ENCODE peak calls at places on chromosome 14, in nine cellular contexts. Z is left lung; D is HCT116; R is caudate nucleus; S is mesenchymal stem cell; N is naive thymus-derived CD4-positive, alpha-beta T cell; U is body of pancreas; G is SK-N-SH; X is RWPE2. L is an unnamed sample.

GRCh38 chr14:94864421-94865195 is 94.7 kb upstream of the GSC start:
- DNase-seq in X (no peak), D (no peak), S (no peak), N (no peak), U (no peak), Z (no peak), G (no peak), R (no peak), L (no peak)

GRCh38 chr14:24365600-24366374 is 2.2 kb upstream of the NFATC4 start:
- DNase-seq in D (peak), R (no peak), U (peak), N (peak), X (no peak), S (peak), Z (peak), G (peak), L (peak)

GRCh38 chr14:63361790-63362189 is 43.1 kb upstream of the GPHB5 start:
- DNase-seq in S (no peak), N (no peak), X (no peak), U (no peak), D (no peak), R (no peak), G (no peak), Z (no peak), L (no peak)

GRCh38 chr14:93905623-93906022 is 21.5 kb upstream of the FAM181A start:
- DNase-seq in R (no peak), S (no peak), G (no peak), Z (no peak), D (no peak), U (no peak), X (no peak), N (no peak), L (no peak)

GRCh38 chr14:68236525-68236924 is 416.9 kb downstream of the RAD51B start:
- DNase-seq in R (no peak), S (no peak), D (no peak), X (no peak), Z (no peak), G (no peak), N (no peak), U (no peak), L (no peak)

GRCh38 chr14:99425272-99425681 is 55.4 kb downstream of the SETD3 start:
- DNase-seq in Z (peak), U (peak), S (no peak), X (no peak), D (no peak), G (no peak), R (no peak), N (no peak), L (no peak)

GRCh38 chr14:87566986-87567385 is 426.0 kb downstream of the GALC start:
- DNase-seq in G (no peak), U (no peak), S (peak), Z (no peak), D (no peak), N (no peak), X (no peak), R (no peak), L (no peak)

GRCh38 chr14:73825551-73826188 is 26.0 kb upstream of the PTGR2 start:
- DNase-seq in Z (peak), R (peak), D (peak), N (peak), U (peak), X (peak), G (peak), S (peak), L (peak)

GRCh38 chr14:97705976-97706375 is 908.8 kb downstream of the VRK1 start:
- DNase-seq in G (no peak), R (no peak), U (no peak), D (no peak), N (no peak), Z (no peak), X (no peak), S (no peak), L (no peak)

GRCh38 chr14:76672123-76672522 is 89.1 kb upstream of the VASH1 start:
- DNase-seq in Z (no peak), N (no peak), S (no peak), G (no peak), X (no peak), U (no peak), D (no peak), R (no peak), L (no peak)

GRCh38 chr14:61337893-61338292 is 16.5 kb downstream of the PRKCH start:
- DNase-seq in G (no peak), U (no peak), D (no peak), S (no peak), N (peak), R (no peak), X (no peak), Z (no peak), L (no peak)

GRCh38 chr14:35742448-35742847 is 66.6 kb downstream of the RALGAPA1 start:
- DNase-seq in G (no peak), N (no peak), D (no peak), U (no peak), Z (no peak), X (no peak), S (no peak), R (no peak), L (no peak)

GRCh38 chr14:76377675-76378074 is 1.7 kb downstream of the ESRRB start:
- DNase-seq in Z (no peak), G (no peak), R (no peak), N (no peak), D (no peak), X (no peak), U (no peak), S (no peak), L (no peak)

GRCh38 chr14:50082308-50082742 is 34.0 kb downstream of the VCPKMT start:
- DNase-seq in N (peak), S (no peak), U (no peak), X (no peak), Z (no peak), G (no peak), D (no peak), R (no peak), L (no peak)

GRCh38 chr14:87524011-87524410 is 469.0 kb downstream of the GALC start:
- DNase-seq in R (no peak), D (no peak), G (no peak), S (no peak), N (no peak), X (no peak), U (no peak), Z (no peak), L (no peak)

GRCh38 chr14:42944284-42944683 is 1337.6 kb downstream of the LRFN5 start:
- DNase-seq in S (no peak), U (no peak), R (no peak), N (no peak), G (no peak), X (no peak), D (no peak), Z (no peak), L (peak)

GRCh38 chr14:33679461-33680225 is 271.2 kb downstream of the EGLN3 start:
- DNase-seq in D (no peak), Z (no peak), G (no peak), N (no peak), U (no peak), R (no peak), X (no peak), S (peak), L (peak)

GRCh38 chr14:37618498-37619041 is 23.1 kb downstream of the TTC6 start:
- DNase-seq in U (no peak), Z (no peak), D (no peak), X (no peak), G (no peak), R (no peak), N (no peak), S (no peak), L (no peak)

GRCh38 chr14:20415723-20416622 is 2.7 kb upstream of the TEP1 start:
- DNase-seq in S (peak), N (peak), D (peak), U (peak), G (peak), Z (no peak), X (no peak), R (no peak), L (peak)

GRCh38 chr14:84361476-84361875 is 1168.5 kb upstream of the FLRT2 start:
- DNase-seq in N (no peak), D (no peak), Z (no peak), X (no peak), U (no peak), R (no peak), S (no peak), G (no peak), L (no peak)

GRCh38 chr14:52413729-52414453 is 99.8 kb downstream of the PTGER2 start:
- DNase-seq in S (peak), Z (no peak), N (no peak), G (no peak), X (no peak), U (no peak), R (no peak), D (no peak), L (peak)

GRCh38 chr14:33933386-33933934 is 17.4 kb downstream of the EGLN3 start:
- DNase-seq in Z (no peak), N (no peak), X (no peak), R (no peak), S (no peak), D (no peak), G (no peak), U (no peak), L (peak)

GRCh38 chr14:37843969-37844607 is 248.7 kb downstream of the TTC6 start:
- DNase-seq in D (no peak), R (no peak), N (no peak), Z (no peak), X (no peak), U (no peak), S (no peak), G (no peak), L (no peak)

GRCh38 chr14:24323341-24323740 is 11.5 kb downstream of the ADCY4 start:
- DNase-seq in D (no peak), S (no peak), U (no peak), X (no peak), Z (no peak), N (no peak), R (no peak), G (no peak), L (no peak)

GRCh38 chr14:28651148-28651547 is 115.4 kb upstream of the FOXG1 start:
- DNase-seq in S (peak), Z (no peak), D (no peak), G (no peak), U (no peak), N (no peak), R (no peak), X (no peak), L (peak)

GRCh38 chr14:73786942-73787759 is 64.5 kb upstream of the PTGR2 start:
- DNase-seq in S (peak), D (no peak), X (peak), U (peak), Z (peak), G (peak), R (peak), N (peak), L (peak)

GRCh38 chr14:74531467-74531866 is 37.9 kb downstream of the ISCA2 start:
- DNase-seq in U (no peak), G (peak), N (no peak), D (peak), X (no peak), S (peak), R (no peak), Z (no peak), L (peak)

GRCh38 chr14:104774453-104775072 is 21.0 kb downstream of the AKT1 start:
- DNase-seq in S (no peak), N (no peak), U (peak), R (no peak), X (no peak), D (no peak), Z (peak), G (no peak), L (no peak)
- H3K27ac ChIP-seq in S (no peak), N (no peak), U (peak), R (no peak), X (no peak), D (no peak), Z (no peak), G (no peak), L (no peak)

GRCh38 chr14:101019974-101020710 is 116.6 kb upstream of the RTL1 start:
- DNase-seq in N (no peak), D (no peak), S (no peak), Z (no peak), R (no peak), U (no peak), X (peak), G (no peak), L (no peak)
- H3K27ac ChIP-seq in N (no peak), D (no peak), S (no peak), Z (no peak), R (no peak), U (no peak), X (no peak), G (no peak), L (no peak)

DNA sequence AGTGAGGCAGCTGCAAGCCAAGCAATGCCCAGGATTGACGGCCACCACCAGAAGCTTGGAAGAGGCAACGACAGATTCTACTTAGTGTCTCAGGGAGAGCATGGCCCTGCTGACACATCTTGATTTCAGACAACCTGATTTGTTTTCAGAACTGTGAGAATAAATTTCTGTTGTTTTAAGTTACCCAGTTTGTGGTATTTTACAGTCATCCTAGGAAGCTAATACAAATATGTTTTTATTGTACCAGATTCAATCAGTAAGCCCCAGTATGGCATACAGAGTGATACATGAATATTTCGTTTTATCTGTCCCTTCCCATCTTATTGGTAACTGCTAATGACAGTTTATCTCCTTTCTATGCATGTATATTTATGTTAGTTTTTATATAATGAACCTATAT is 62.3 kb downstream of the SAMD4A start:
- DNase-seq in U (no peak), D (no peak), X (no peak), Z (no peak), G (no peak), R (no peak), N (no peak), S (no peak), L (no peak)
- H3K27ac ChIP-seq in U (no peak), D (no peak), X (no peak), Z (peak), G (no peak), R (no peak), N (no peak), S (no peak), L (no peak)

DNA sequence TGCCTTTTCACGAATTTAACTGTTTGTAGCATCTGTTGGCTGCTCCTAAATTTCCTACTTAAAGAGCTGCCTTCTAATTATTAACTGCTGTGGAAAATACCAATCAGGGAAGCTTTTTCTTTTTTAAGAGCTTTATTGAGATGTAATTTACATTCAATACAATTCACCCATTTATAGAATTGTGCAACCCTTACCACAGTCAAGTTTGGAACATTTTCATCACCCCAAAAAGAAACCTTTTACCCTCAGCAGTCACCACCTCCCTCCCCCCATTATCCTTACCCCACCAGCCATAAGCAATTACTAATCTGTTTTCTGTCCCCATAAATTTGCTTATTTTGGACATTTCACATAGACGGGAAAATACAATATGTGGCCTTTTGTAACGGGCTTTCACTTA is 1.4 kb downstream of the PCNX4 start:
- DNase-seq in D (no peak), U (no peak), Z (no peak), R (no peak), X (no peak), N (no peak), G (no peak), S (peak), L (no peak)
- H3K27ac ChIP-seq in D (peak), U (peak), Z (peak), R (no peak), X (peak), N (peak), G (peak), S (peak), L (peak)

GRCh38 chr14:65878586-65878985 is 466.1 kb downstream of the FUT8 start:
- DNase-seq in D (no peak), S (no peak), X (no peak), U (no peak), Z (no peak), G (no peak), R (no peak), N (no peak), L (no peak)

GRCh38 chr14:65877631-65878030 is 465.1 kb downstream of the FUT8 start:
- DNase-seq in U (no peak), R (no peak), S (no peak), N (peak), X (no peak), D (no peak), G (no peak), Z (no peak), L (no peak)

GRCh38 chr14:65880507-65880906 is 468.0 kb downstream of the FUT8 start:
- DNase-seq in N (no peak), X (no peak), Z (no peak), S (no peak), D (no peak), G (no peak), R (no peak), U (no peak), L (no peak)

GRCh38 chr14:65877187-65877586 is 464.7 kb downstream of the FUT8 start:
- DNase-seq in U (no peak), G (no peak), S (no peak), D (no peak), R (no peak), Z (no peak), X (no peak), N (no peak), L (no peak)

GRCh38 chr14:65879218-65880009 is 466.9 kb downstream of the FUT8 start:
- DNase-seq in X (no peak), S (peak), U (no peak), Z (no peak), N (no peak), R (no peak), G (no peak), D (peak), L (peak)
- H3K27ac ChIP-seq in X (no peak), S (no peak), U (no peak), Z (no peak), N (no peak), R (no peak), G (no peak), D (no peak), L (no peak)

DNA sequence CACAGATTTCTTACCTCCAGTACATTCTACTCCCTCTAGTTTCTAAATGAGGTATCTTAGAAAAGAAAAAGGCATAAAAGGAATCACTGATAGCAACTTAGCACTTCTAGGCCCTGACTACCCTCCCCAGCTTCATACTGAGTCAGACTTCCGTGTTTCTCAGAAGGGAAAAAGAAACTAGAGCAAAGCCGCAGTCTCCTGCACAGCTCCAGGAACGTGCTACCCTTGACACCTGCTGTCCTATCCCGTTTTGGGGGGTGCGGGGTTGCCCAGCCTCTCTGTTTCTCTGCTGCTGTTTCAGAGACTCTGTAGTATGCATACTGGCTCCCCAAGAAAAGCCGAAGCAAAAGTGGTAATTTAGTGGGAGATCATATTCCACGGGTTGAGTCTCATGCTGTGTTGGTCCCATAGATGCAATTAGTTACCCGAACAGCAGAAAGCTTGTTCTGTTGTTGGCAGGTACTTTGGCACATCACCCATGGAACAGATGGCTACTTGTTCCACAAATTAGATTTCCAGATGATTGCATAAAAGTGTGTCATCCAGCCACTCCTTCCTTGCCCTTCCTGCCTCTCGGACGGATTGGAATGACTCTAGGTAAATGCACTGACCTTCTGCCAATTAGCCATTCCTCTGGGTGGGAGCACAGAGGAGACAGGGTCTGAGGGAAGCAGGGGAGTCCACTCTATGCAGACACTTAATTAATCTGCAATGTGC is 438.1 kb downstream of the FUT8 start:
- DNase-seq in U (no peak), Z (no peak), D (no peak), S (no peak), R (no peak), G (peak), N (peak), X (no peak), L (no peak)
- H3K27ac ChIP-seq in U (no peak), Z (no peak), D (no peak), S (no peak), R (no peak), G (no peak), N (peak), X (no peak), L (no peak)

GRCh38 chr14:71466942-71467341 is 465.3 kb upstream of the RGS6 start:
- DNase-seq in N (no peak), R (no peak), S (no peak), X (no peak), U (no peak), D (no peak), G (no peak), Z (no peak), L (no peak)

GRCh38 chr14:71466251-71466650 is 466.0 kb upstream of the RGS6 start:
- DNase-seq in N (no peak), D (no peak), G (no peak), X (no peak), R (no peak), Z (no peak), U (no peak), S (no peak), L (no peak)

GRCh38 chr14:71464840-71465239 is 467.4 kb upstream of the RGS6 start:
- DNase-seq in S (no peak), R (no peak), X (no peak), Z (no peak), U (no peak), D (no peak), N (no peak), G (no peak), L (no peak)

GRCh38 chr14:71463807-71464206 is 468.4 kb upstream of the RGS6 start:
- DNase-seq in N (no peak), S (no peak), R (no peak), Z (no peak), X (no peak), U (no peak), G (no peak), D (no peak), L (no peak)

GRCh38 chr14:71465316-71465715 is 466.9 kb upstream of the RGS6 start:
- DNase-seq in U (no peak), X (no peak), R (no peak), S (no peak), G (no peak), N (no peak), D (no peak), Z (no peak), L (peak)
- H3K27ac ChIP-seq in U (no peak), X (no peak), R (peak), S (no peak), G (no peak), N (no peak), D (no peak), Z (no peak), L (no peak)

GRCh38 chr14:103393078-103393477 is 7.9 kb downstream of the MARK3 start:
- DNase-seq in S (no peak), D (no peak), Z (no peak), R (no peak), G (no peak), U (no peak), N (no peak), X (no peak), L (no peak)
- H3K27ac ChIP-seq in S (no peak), D (no peak), Z (peak), R (no peak), G (no peak), U (peak), N (no peak), X (no peak), L (no peak)

GRCh38 chr14:92645841-92646478 is 102.5 kb downstream of the LGMN start:
- DNase-seq in U (no peak), S (peak), G (no peak), X (no peak), D (no peak), Z (no peak), R (no peak), N (no peak), L (peak)
- H3K27ac ChIP-seq in U (no peak), S (no peak), G (peak), X (peak), D (no peak), Z (peak), R (no peak), N (peak), L (peak)

DNA sequence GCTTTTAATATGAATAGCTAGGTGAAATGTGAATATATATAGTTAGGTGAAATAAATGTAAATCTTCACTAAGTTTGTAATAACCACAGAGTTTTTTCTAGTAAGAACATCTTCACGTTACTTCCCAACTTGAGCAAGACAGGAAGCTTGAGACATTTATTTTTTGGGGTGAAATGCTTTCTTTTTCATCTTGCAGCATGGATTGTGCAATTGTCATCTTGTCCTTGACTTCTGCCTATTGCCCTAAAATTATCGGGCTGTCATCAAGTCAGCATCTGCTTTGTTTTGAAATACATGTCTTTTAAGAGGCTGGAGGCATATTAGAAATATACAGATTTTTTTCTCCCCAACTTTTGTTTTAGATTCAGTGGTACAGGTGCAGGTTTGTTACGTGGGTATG is 433.9 kb downstream of the PCNX1 start:
- DNase-seq in R (no peak), D (no peak), U (no peak), S (no peak), N (no peak), X (no peak), G (no peak), Z (no peak), L (no peak)
- H3K27ac ChIP-seq in R (no peak), D (no peak), U (no peak), S (no peak), N (no peak), X (no peak), G (no peak), Z (peak), L (no peak)